ENCODE peak calls at places on chromosomes 7 and 10, in five cellular contexts. J, V, S, I and H are unnamed samples.

GRCh38 chr10:83214178-83214577 is 925.1 kb upstream of the GHITM start:
- DNase-seq in S (no peak), V (no peak), J (no peak), I (no peak), H (no peak)

GRCh38 chr10:18060217-18060616 is 80.0 kb upstream of the CACNB2 start:
- DNase-seq in J (peak), I (no peak), V (no peak), S (peak), H (peak)

GRCh38 chr10:73099141-73099540 is 2.5 kb upstream of the P4HA1 start:
- DNase-seq in J (no peak), I (no peak), S (no peak), V (no peak), H (no peak)

GRCh38 chr7:130363156-130363847 is 17.0 kb upstream of the CPA1 start:
- DNase-seq in S (peak), V (no peak), I (no peak), J (peak), H (peak)

GRCh38 chr10:80344912-80345311 is 11.6 kb downstream of the DYDC1 start:
- DNase-seq in S (no peak), I (no peak), J (no peak), V (no peak), H (no peak)

GRCh38 chr10:59817806-59818205 is 64.6 kb upstream of the MRLN start:
- DNase-seq in I (no peak), V (no peak), J (no peak), S (no peak), H (no peak)

GRCh38 chr10:96377816-96378294 is 19.1 kb upstream of the OPALIN start:
- DNase-seq in I (no peak), J (no peak), S (peak), V (no peak), H (no peak)

GRCh38 chr7:102101926-102102325 is 184.7 kb upstream of the SH2B2 start:
- DNase-seq in J (no peak), S (no peak), I (no peak), V (no peak), H (no peak)

GRCh38 chr7:43758861-43759683 is 592 bp downstream of the BLVRA start:
- DNase-seq in I (no peak), S (peak), V (peak), J (peak), H (peak)

GRCh38 chr7:159149488-159149887 is 4.8 kb upstream of the VIPR2 start:
- DNase-seq in J (no peak), I (no peak), V (no peak), S (no peak), H (no peak)

GRCh38 chr10:90992462-90992861 is 71.6 kb upstream of the ANKRD1 start:
- DNase-seq in I (no peak), J (no peak), V (no peak), S (no peak), H (no peak)

GRCh38 chr10:114565066-114565465 is 93.0 kb downstream of the ABLIM1 start:
- DNase-seq in J (peak), V (no peak), S (no peak), I (no peak), H (no peak)

GRCh38 chr10:52314007-52314821 is at the start of gene DKK1:
- DNase-seq in I (peak), S (peak), V (peak), J (peak), H (peak)

GRCh38 chr7:68314208-68314607 is 1284.1 kb upstream of the AUTS2 start:
- DNase-seq in V (no peak), J (no peak), S (no peak), I (no peak), H (no peak)

GRCh38 chr7:41955475-41956243 is 252.8 kb upstream of the INHBA start:
- DNase-seq in J (peak), V (peak), S (peak), I (peak), H (peak)

DNA sequence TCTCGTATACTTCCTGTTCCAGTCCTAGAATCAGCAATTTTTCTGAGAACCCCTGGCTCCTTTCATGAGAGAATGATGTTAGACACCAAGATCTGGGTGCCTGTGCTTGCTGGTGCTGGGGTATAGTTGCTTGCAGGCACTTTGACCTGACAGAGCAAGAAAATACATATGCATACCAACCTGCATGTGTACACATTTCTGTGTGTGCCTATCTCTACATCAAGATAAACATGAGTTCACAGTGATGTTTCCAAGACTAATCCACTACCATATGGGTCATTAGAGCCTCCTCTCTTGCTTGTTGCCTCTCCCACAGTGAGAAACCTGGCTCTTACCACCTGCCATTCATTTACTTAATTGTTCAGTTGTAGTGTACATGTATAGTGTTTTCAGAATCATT is 229.1 kb upstream of the IGFBP3 start:
- DNase-seq in J (no peak), S (no peak), V (no peak), I (no peak), H (no peak)
- H2AK5ac ChIP-seq in J (peak), S (no peak), V (no peak), I (no peak), H (peak)

GRCh38 chr7:75647709-75648438 is 90.9 kb downstream of the HIP1 start:
- DNase-seq in S (no peak), I (no peak), V (no peak), J (no peak), H (no peak)
- H2AK5ac ChIP-seq in S (no peak), I (no peak), V (peak), J (no peak), H (peak)

GRCh38 chr7:137998250-137998649 is 3.6 kb downstream of the CREB3L2 start:
- DNase-seq in V (no peak), I (no peak), J (peak), S (no peak), H (peak)

GRCh38 chr7:138001529-138002095 is at the start of gene CREB3L2:
- DNase-seq in V (no peak), S (peak), J (peak), I (peak), H (peak)

GRCh38 chr7:138002096-138002827 is 376 bp upstream of the CREB3L2 start:
- DNase-seq in J (peak), S (peak), V (peak), I (peak), H (peak)

GRCh38 chr7:137999496-138000080 is 2.3 kb downstream of the CREB3L2 start:
- DNase-seq in I (no peak), J (no peak), V (no peak), S (no peak), H (no peak)

GRCh38 chr7:138000081-138000701 is 1.7 kb downstream of the CREB3L2 start:
- DNase-seq in S (peak), V (peak), J (peak), I (peak), H (peak)
- H2AK5ac ChIP-seq in S (no peak), V (no peak), J (peak), I (no peak), H (peak)

GRCh38 chr10:3763035-3763456 is 22.0 kb downstream of the KLF6 start:
- DNase-seq in I (no peak), J (peak), V (no peak), S (no peak), H (peak)
- H2AK5ac ChIP-seq in I (no peak), J (peak), V (no peak), S (no peak), H (peak)

GRCh38 chr10:5813091-5813340 is 218 bp downstream of the GDI2 start:
- DNase-seq in V (no peak), J (no peak), I (no peak), S (no peak), H (no peak)
- H2AK5ac ChIP-seq in V (peak), J (peak), I (no peak), S (no peak), H (no peak)

DNA sequence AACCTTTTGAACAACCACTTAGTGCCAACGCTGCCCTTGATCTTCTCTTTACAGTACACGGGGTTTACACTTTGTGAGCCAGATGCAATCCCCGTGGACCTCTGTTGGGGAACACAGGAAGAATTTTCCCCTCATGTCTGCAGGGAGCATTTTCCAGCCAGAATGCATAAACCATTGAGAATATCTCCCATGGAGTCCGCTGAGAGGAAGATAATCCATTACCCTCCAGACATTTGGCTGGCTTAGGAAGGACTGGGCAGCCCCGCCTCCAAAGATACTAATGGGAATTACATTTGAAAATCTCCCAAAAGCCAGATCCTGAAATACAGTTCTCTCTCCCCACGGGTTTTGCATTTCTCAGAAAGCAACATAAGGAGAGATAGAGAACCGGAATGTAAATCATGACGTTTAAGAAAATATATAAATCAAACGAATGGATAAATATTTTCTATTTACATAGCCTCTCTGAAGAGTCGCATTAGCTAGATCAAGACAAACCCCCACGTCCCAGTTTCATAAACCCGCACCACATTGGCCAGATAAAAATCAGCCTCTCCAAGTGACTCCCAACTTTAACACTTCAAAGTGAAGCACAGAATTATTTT is 53.5 kb downstream of the TRIL start:
- DNase-seq in J (no peak), I (no peak), S (peak), V (no peak), H (no peak)
- H2AK5ac ChIP-seq in J (no peak), I (no peak), S (no peak), V (no peak), H (no peak)

DNA sequence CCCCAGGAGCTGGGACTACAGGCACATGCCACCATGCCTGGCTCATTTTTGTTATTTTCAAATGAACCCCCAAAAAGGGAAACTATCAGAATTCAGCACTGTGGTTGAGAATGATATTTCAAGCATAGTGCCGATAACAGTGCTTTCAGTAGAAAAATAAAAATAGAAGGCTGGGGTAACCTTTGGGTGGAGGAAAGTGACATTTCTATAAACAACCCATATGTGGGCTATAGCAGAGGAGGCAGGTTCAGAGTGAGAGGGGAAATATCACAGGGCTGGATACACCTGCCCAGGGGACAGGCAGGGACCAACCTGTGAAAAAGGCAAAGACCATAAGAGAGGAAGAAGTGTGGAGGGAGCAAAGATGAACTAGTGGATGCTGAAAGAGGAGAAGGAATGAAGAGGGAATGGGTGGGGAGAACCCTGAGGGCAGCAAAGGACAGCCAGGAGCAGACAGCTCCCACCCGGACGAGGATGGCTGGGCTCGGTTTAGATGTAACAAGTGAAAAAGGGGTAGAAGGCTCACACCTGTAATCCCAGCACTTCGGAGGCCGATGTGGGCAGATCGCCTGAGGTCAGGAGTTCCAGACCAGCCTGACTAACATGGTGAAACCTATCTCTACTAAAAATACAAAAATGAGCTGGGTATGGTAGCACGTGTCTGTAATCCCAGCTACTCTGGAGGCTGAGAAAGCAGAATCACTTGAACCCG is 56.5 kb downstream of the MAP3K8 start:
- DNase-seq in V (no peak), I (no peak), J (no peak), S (no peak), H (no peak)
- H2AK5ac ChIP-seq in V (no peak), I (no peak), J (no peak), S (no peak), H (no peak)